ENCODE peak calls at places on chromosomes 3 and 15, in eight cellular contexts. A, V, T, R, H, I, B and Z are unnamed samples. For H3K27me3, the result is how much of the 10 kb centered on the place peaks cover.

GRCh38 chr3:184685646-184686045 is 26.2 kb downstream of the MAGEF1 start:
- DNase-seq in A (peak), V (no peak), T (no peak), R (peak), H (no peak), I (no peak), B (peak), Z (no peak)

GRCh38 chr3:64443553-64444331 is 218.5 kb upstream of the PRICKLE2 start:
- DNase-seq in A (no peak), V (no peak), T (no peak), R (peak), H (no peak), I (no peak), B (no peak), Z (no peak)

GRCh38 chr3:69409831-69410230 is 23.9 kb upstream of the FRMD4B start:
- DNase-seq in A (no peak), V (no peak), T (no peak), R (no peak), H (no peak), I (no peak), B (no peak), Z (no peak)

GRCh38 chr3:113166719-113167492 is 44.5 kb upstream of the BOC start:
- DNase-seq in A (peak), V (peak), T (peak), R (peak), H (no peak), I (peak), B (peak), Z (no peak)

GRCh38 chr3:63921741-63922482 is 9.7 kb upstream of the SCAANT1 start:
- DNase-seq in A (no peak), V (no peak), T (no peak), R (no peak), H (no peak), I (no peak), B (no peak), Z (no peak)

GRCh38 chr3:129756871-129757270 is 136.6 kb downstream of the TMCC1 start:
- DNase-seq in A (no peak), V (no peak), T (no peak), R (peak), H (no peak), I (no peak), B (no peak), Z (no peak)

GRCh38 chr3:51955893-51956770 is 951 bp downstream of the GPR62 start:
- DNase-seq in A (peak), V (peak), T (peak), R (peak), H (no peak), I (no peak), B (peak), Z (no peak)

GRCh38 chr15:101028772-101029438 is 109.7 kb downstream of the LRRK1 start:
- DNase-seq in A (no peak), V (no peak), T (no peak), R (no peak), H (no peak), I (no peak), B (peak), Z (no peak)

GRCh38 chr15:65100427-65100826 is 14.6 kb downstream of the UBAP1L start:
- DNase-seq in A (no peak), V (no peak), T (no peak), R (no peak), H (no peak), I (no peak), B (peak), Z (no peak)

GRCh38 chr3:60269377-60269776 is 981.9 kb downstream of the FHIT start:
- DNase-seq in A (no peak), V (no peak), T (no peak), R (peak), H (no peak), I (no peak), B (no peak), Z (no peak)

GRCh38 chr3:5096368-5096767 is 25.7 kb upstream of the ARL8B start:
- DNase-seq in A (peak), V (no peak), T (no peak), R (no peak), H (no peak), I (no peak), B (no peak), Z (no peak)

GRCh38 chr15:71599404-71600225 is 210.7 kb upstream of the NR2E3 start:
- DNase-seq in A (no peak), V (no peak), T (no peak), R (peak), H (no peak), I (no peak), B (no peak), Z (no peak)

GRCh38 chr3:196793224-196793623 is 53.6 kb downstream of the PAK2 start:
- DNase-seq in A (no peak), V (peak), T (peak), R (peak), H (peak), I (no peak), B (no peak), Z (no peak)

GRCh38 chr3:51676102-51676640 is 5.1 kb downstream of the TEX264 start:
- DNase-seq in A (no peak), V (no peak), T (no peak), R (no peak), H (no peak), I (no peak), B (no peak), Z (no peak)

GRCh38 chr3:76065975-76066374 is 280.6 kb upstream of the ZNF717 start:
- DNase-seq in A (no peak), V (no peak), T (peak), R (peak), H (no peak), I (no peak), B (no peak), Z (no peak)

GRCh38 chr15:95897651-95898050 is 432.8 kb upstream of the NR2F2 start:
- DNase-seq in A (no peak), V (no peak), T (no peak), R (peak), H (no peak), I (no peak), B (no peak), Z (no peak)

GRCh38 chr3:171646357-171647133 is 163.7 kb downstream of the PLD1 start:
- DNase-seq in A (peak), V (no peak), T (peak), R (peak), H (peak), I (no peak), B (no peak), Z (no peak)

GRCh38 chr3:97914390-97914789 is 57.8 kb downstream of the RIOX2 start:
- DNase-seq in A (no peak), V (peak), T (peak), R (peak), H (no peak), I (no peak), B (no peak), Z (no peak)

GRCh38 chr15:36208868-36209582 is 370.4 kb upstream of the CDIN1 start:
- DNase-seq in A (no peak), V (no peak), T (no peak), R (no peak), H (no peak), I (no peak), B (no peak), Z (no peak)

GRCh38 chr15:29613951-29614382 is 208.3 kb downstream of the TJP1 start:
- DNase-seq in A (peak), V (peak), T (no peak), R (no peak), H (no peak), I (no peak), B (no peak), Z (no peak)

GRCh38 chr3:197485143-197485542 is 70.6 kb downstream of the BDH1 start:
- DNase-seq in A (no peak), V (no peak), T (no peak), R (no peak), H (no peak), I (no peak), B (no peak), Z (no peak)

GRCh38 chr3:118945834-118946233 is 88.8 kb downstream of the IGSF11 start:
- DNase-seq in A (no peak), V (no peak), T (no peak), R (no peak), H (no peak), I (no peak), B (no peak), Z (no peak)

GRCh38 chr15:97959738-97960363 is 652 bp upstream of the ARRDC4 start:
- DNase-seq in A (no peak), V (no peak), T (no peak), R (no peak), H (no peak), I (no peak), B (no peak), Z (no peak)

GRCh38 chr3:69282191-69282590 is 103.7 kb downstream of the FRMD4B start:
- DNase-seq in A (no peak), V (no peak), T (peak), R (no peak), H (no peak), I (no peak), B (no peak), Z (no peak)

GRCh38 chr3:123584284-123584987 is 417 bp downstream of the HACD2 start:
- DNase-seq in A (no peak), V (no peak), T (peak), R (no peak), H (no peak), I (peak), B (peak), Z (no peak)

GRCh38 chr3:141476033-141476432 is 10.8 kb upstream of the RASA2 start:
- DNase-seq in A (no peak), V (no peak), T (no peak), R (no peak), H (no peak), I (no peak), B (no peak), Z (no peak)

GRCh38 chr3:52524752-52525661 is 8.7 kb downstream of the NT5DC2 start:
- DNase-seq in A (no peak), V (peak), T (no peak), R (no peak), H (no peak), I (peak), B (peak), Z (no peak)

GRCh38 chr3:32371466-32372212 is 20.0 kb upstream of the CMTM7 start:
- DNase-seq in A (no peak), V (no peak), T (no peak), R (no peak), H (no peak), I (no peak), B (no peak), Z (no peak)

GRCh38 chr3:74122281-74122680 is 492.2 kb downstream of the CNTN3 start:
- DNase-seq in A (no peak), V (no peak), T (no peak), R (no peak), H (no peak), I (no peak), B (no peak), Z (no peak)

GRCh38 chr3:9361691-9362388 is 1.0 kb upstream of the THUMPD3 start:
- DNase-seq in A (no peak), V (no peak), T (no peak), R (no peak), H (no peak), I (no peak), B (no peak), Z (no peak)

GRCh38 chr15:67185051-67185450 is 69.4 kb downstream of the AAGAB start:
- DNase-seq in A (no peak), V (no peak), T (no peak), R (no peak), H (no peak), I (no peak), B (peak), Z (no peak)

GRCh38 chr3:196689941-196690660 is 21.9 kb downstream of the CEP19 start:
- DNase-seq in A (no peak), V (no peak), T (no peak), R (no peak), H (no peak), I (peak), B (no peak), Z (no peak)

GRCh38 chr3:190514163-190515153 is 573 bp downstream of the IL1RAP start:
- DNase-seq in A (peak), V (peak), T (peak), R (peak), H (no peak), I (peak), B (peak), Z (no peak)

GRCh38 chr15:90891346-90891949 is 7.1 kb downstream of the FES start:
- DNase-seq in A (no peak), V (no peak), T (no peak), R (no peak), H (no peak), I (no peak), B (no peak), Z (no peak)

GRCh38 chr3:16429086-16429485 is 84.4 kb downstream of the RFTN1 start:
- DNase-seq in A (no peak), V (no peak), T (no peak), R (peak), H (no peak), I (no peak), B (no peak), Z (no peak)

GRCh38 chr3:16425398-16426057 is 88.0 kb downstream of the RFTN1 start:
- DNase-seq in A (no peak), V (no peak), T (no peak), R (no peak), H (no peak), I (no peak), B (no peak), Z (no peak)

GRCh38 chr3:16423947-16424673 is 89.4 kb downstream of the RFTN1 start:
- DNase-seq in A (no peak), V (no peak), T (no peak), R (no peak), H (no peak), I (no peak), B (no peak), Z (no peak)

GRCh38 chr3:16427309-16427965 is 86.1 kb downstream of the RFTN1 start:
- DNase-seq in A (no peak), V (no peak), T (peak), R (peak), H (no peak), I (no peak), B (no peak), Z (no peak)

GRCh38 chr3:16426665-16427064 is 86.8 kb downstream of the RFTN1 start:
- DNase-seq in A (no peak), V (no peak), T (no peak), R (no peak), H (no peak), I (no peak), B (no peak), Z (no peak)
- H3K27ac ChIP-seq in A (no peak), V (no peak), T (no peak), R (no peak), H (no peak), I (no peak), B (peak), Z (peak)

DNA sequence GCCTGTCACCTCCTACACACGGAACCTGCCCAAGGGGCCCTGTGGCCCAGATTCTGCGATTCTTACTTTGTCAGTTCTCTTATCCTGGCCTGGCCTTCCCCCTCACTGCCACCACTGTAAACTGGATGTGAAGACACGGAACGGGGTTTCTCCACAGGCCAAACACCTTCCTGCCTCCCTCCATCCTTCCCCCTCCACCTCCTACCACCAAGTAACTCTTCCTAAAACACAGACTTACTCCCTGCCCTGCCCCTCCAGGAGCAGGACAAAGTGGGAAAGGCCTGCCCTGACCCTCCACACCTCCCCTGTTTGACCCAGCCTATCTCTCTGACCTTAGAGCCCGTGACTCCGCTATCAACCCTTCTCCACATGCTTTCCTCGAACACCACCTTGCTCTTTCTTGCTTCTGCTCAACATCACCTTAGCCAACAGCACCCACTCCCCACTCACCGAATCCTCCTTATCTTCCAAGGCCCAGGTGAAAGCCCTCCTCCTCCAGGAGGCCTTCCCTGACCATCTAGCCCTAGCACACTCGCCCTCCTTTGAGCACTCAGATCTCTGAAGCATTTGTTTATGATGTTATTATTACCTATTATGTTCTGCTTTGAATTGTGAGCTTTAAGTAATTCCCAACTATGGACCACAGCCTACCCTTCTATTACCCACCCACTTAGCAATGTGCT is 7.6 kb downstream of the CA12 start:
- DNase-seq in A (no peak), V (no peak), T (no peak), R (no peak), H (no peak), I (no peak), B (no peak), Z (no peak)
- H3K27me3 ChIP-seq in A (under half), V (under half), T (under half), R (under half), H (under half), I (under half), B (under half), Z (under half)

DNA sequence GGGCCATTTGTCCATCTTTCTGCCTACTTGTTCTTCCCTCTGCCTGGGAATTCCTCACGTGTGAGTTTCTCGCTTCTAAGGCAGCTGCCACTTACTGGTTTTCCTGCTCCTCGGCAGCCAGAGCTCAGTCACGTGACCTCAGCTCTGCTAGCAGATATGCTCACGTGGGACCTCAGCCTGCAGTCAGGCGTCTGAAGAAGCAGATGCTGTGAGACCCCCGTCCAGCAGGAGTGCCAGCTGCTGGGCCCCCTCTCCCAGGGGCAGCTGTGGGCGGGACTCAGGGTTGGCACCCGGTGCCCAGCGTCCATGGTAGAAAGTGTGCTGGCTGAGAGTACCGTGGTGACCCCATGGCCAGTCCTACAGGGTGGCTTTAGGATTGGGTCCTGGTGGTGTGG is 161.3 kb upstream of the TLE3 start:
- DNase-seq in A (no peak), V (no peak), T (no peak), R (peak), H (no peak), I (no peak), B (peak), Z (no peak)
- H3K4me3 ChIP-seq in A (no peak), V (no peak), T (no peak), R (no peak), H (no peak), I (no peak), B (no peak), Z (peak)

GRCh38 chr3:156459434-156459833 is 95.5 kb downstream of the SSR3 start:
- DNase-seq in A (no peak), V (no peak), T (no peak), R (no peak), H (no peak), I (no peak), B (peak), Z (no peak)

GRCh38 chr3:156461889-156462288 is 93.0 kb downstream of the SSR3 start:
- DNase-seq in A (no peak), V (no peak), T (no peak), R (no peak), H (no peak), I (no peak), B (no peak), Z (no peak)

GRCh38 chr3:156460206-156460609 is 94.7 kb downstream of the SSR3 start:
- DNase-seq in A (no peak), V (no peak), T (no peak), R (no peak), H (no peak), I (no peak), B (no peak), Z (no peak)

GRCh38 chr3:156455839-156456238 is 99.1 kb downstream of the SSR3 start:
- DNase-seq in A (peak), V (peak), T (no peak), R (no peak), H (no peak), I (no peak), B (no peak), Z (no peak)

GRCh38 chr3:156456771-156457224 is 98.1 kb downstream of the SSR3 start:
- DNase-seq in A (peak), V (peak), T (peak), R (peak), H (no peak), I (no peak), B (peak), Z (no peak)
- H3K27ac ChIP-seq in A (peak), V (peak), T (no peak), R (peak), H (no peak), I (peak), B (no peak), Z (peak)

GRCh38 chr3:194382892-194383223 is 13.3 kb upstream of the LRRC15 start:
- DNase-seq in A (no peak), V (no peak), T (no peak), R (no peak), H (no peak), I (no peak), B (no peak), Z (no peak)
- H3K27me3 ChIP-seq in A (under half), V (under half), T (under half), R (under half), H (under half), I (under half), B (under half), Z (under half)

GRCh38 chr3:14181253-14181652 is 2.6 kb downstream of the LSM3 start:
- DNase-seq in A (no peak), V (no peak), T (no peak), R (no peak), H (no peak), I (no peak), B (no peak), Z (no peak)

GRCh38 chr3:14177580-14178246 is 688 bp downstream of the XPC start:
- DNase-seq in A (no peak), V (no peak), T (no peak), R (peak), H (no peak), I (no peak), B (no peak), Z (peak)

GRCh38 chr3:14179114-14179465 is 473 bp downstream of the LSM3 start:
- DNase-seq in A (no peak), V (no peak), T (no peak), R (no peak), H (no peak), I (no peak), B (no peak), Z (no peak)

GRCh38 chr3:14178247-14179113 is at the start of the genes LSM3 and XPC:
- DNase-seq in A (peak), V (peak), T (peak), R (peak), H (peak), I (peak), B (peak), Z (peak)

GRCh38 chr3:14179795-14180194 is 1.2 kb downstream of the LSM3 start:
- DNase-seq in A (no peak), V (no peak), T (no peak), R (no peak), H (no peak), I (no peak), B (no peak), Z (no peak)
- H3K4me3 ChIP-seq in A (peak), V (peak), T (peak), R (peak), H (peak), I (peak), B (no peak), Z (no peak)

DNA sequence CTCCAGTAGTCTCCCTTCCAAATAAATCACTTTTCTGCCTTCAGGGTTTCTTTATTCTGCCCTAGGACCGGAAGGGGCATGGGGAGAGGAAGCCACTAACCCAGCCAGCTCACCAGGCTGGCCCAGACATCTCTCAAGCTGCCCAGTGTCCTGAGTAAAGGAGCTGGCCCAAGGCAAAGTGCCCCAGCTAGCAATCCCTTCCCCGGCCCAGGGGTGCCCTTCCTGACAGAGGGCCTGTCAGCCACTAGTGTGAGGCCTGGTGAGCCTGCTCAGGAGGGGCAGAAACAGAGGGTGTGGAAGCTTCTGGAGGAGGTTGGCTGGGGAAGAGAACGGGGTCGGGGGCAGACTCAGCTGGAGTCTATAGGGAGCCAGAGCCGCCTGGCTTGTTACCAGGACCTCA is 22.2 kb downstream of the SHF start:
- DNase-seq in A (no peak), V (no peak), T (no peak), R (no peak), H (no peak), I (no peak), B (no peak), Z (no peak)
- H3K27ac ChIP-seq in A (no peak), V (no peak), T (no peak), R (no peak), H (peak), I (no peak), B (no peak), Z (peak)